ENCODE peak calls at places on chromosomes 4 and X, in four cellular contexts. I is fibroblast of mammary gland, H is BE2C, B is AG04449. P is an unnamed sample.

GRCh38 chr4:138919094-138919936 is 96.3 kb upstream of the NOCT start:
- DNase-seq in B (no peak), H (peak), I (peak), P (peak)

GRCh38 chr4:170875868-170876267 is 786.1 kb upstream of the AADAT start:
- DNase-seq in I (no peak), B (no peak), H (no peak), P (no peak)

GRCh38 chr4:37528161-37528560 is 158.0 kb downstream of the RELL1 start:
- DNase-seq in I (no peak), H (no peak), B (no peak), P (no peak)

GRCh38 chrX:67544281-67544680 is 460 bp downstream of the AR start:
- DNase-seq in B (no peak), I (peak), H (no peak), P (no peak)

GRCh38 chrX:619451-619811 is 11.2 kb upstream of the SHOX start:
- DNase-seq in B (no peak), H (no peak), I (no peak), P (no peak)

GRCh38 chr4:91198951-91199350 is 1071.8 kb downstream of the CCSER1 start:
- DNase-seq in I (no peak), B (no peak), H (no peak), P (no peak)

GRCh38 chrX:109656774-109657173 is 31.8 kb upstream of the KCNE5 start:
- DNase-seq in I (peak), H (no peak), B (no peak), P (no peak)

GRCh38 chr4:4841156-4841555 is 18.3 kb upstream of the MSX1 start:
- DNase-seq in I (no peak), B (no peak), H (no peak), P (no peak)

GRCh38 chrX:150506020-150506419 is 62.4 kb upstream of the MTM1 start:
- DNase-seq in H (no peak), I (no peak), B (no peak), P (no peak)

GRCh38 chr4:88963817-88964216 is 93.2 kb downstream of the FAM13A start:
- DNase-seq in H (no peak), I (peak), B (no peak), P (peak)

GRCh38 chr4:76772498-76773106 is 125.3 kb downstream of the SOWAHB start:
- DNase-seq in B (no peak), I (peak), H (no peak), P (peak)

GRCh38 chr4:28518781-28519180 is 1658.1 kb downstream of the STIM2 start:
- DNase-seq in I (peak), H (no peak), B (no peak), P (peak)

GRCh38 chr4:124907881-124908280 is 195.3 kb upstream of the ANKRD50 start:
- DNase-seq in B (peak), I (peak), H (no peak), P (peak)

GRCh38 chrX:20913760-20914159 is 460.5 kb upstream of the CNKSR2 start:
- DNase-seq in B (no peak), H (no peak), I (peak), P (no peak)

GRCh38 chr4:182111586-182111985 is 131.6 kb upstream of the TENM3 start:
- DNase-seq in H (no peak), B (no peak), I (no peak), P (no peak)

GRCh38 chrX:103861200-103861599 is 29.1 kb upstream of the RAB9B start:
- DNase-seq in I (no peak), H (no peak), B (no peak), P (no peak)

GRCh38 chrX:41912922-41913321 is 10.4 kb downstream of the CASK start:
- DNase-seq in I (no peak), B (no peak), H (no peak), P (no peak)

GRCh38 chr4:31461425-31461824 is 741.3 kb downstream of the PCDH7 start:
- DNase-seq in I (peak), H (no peak), B (no peak), P (no peak)

GRCh38 chr4:8856835-8857590 is 14.6 kb downstream of the HMX1 start:
- DNase-seq in I (no peak), H (no peak), B (no peak), P (no peak)

GRCh38 chr4:153346563-153346962 is 2.1 kb downstream of the MND1 start:
- DNase-seq in B (no peak), I (no peak), H (no peak), P (no peak)

GRCh38 chr4:153344131-153345010 is at the start of gene MND1:
- DNase-seq in B (no peak), I (peak), H (peak), P (peak)

GRCh38 chr4:153346031-153346430 is 1.5 kb downstream of the MND1 start:
- DNase-seq in H (no peak), I (no peak), B (no peak), P (no peak)

GRCh38 chr4:153347117-153347516 is 2.6 kb downstream of the MND1 start:
- DNase-seq in H (no peak), I (no peak), B (no peak), P (no peak)

DNA sequence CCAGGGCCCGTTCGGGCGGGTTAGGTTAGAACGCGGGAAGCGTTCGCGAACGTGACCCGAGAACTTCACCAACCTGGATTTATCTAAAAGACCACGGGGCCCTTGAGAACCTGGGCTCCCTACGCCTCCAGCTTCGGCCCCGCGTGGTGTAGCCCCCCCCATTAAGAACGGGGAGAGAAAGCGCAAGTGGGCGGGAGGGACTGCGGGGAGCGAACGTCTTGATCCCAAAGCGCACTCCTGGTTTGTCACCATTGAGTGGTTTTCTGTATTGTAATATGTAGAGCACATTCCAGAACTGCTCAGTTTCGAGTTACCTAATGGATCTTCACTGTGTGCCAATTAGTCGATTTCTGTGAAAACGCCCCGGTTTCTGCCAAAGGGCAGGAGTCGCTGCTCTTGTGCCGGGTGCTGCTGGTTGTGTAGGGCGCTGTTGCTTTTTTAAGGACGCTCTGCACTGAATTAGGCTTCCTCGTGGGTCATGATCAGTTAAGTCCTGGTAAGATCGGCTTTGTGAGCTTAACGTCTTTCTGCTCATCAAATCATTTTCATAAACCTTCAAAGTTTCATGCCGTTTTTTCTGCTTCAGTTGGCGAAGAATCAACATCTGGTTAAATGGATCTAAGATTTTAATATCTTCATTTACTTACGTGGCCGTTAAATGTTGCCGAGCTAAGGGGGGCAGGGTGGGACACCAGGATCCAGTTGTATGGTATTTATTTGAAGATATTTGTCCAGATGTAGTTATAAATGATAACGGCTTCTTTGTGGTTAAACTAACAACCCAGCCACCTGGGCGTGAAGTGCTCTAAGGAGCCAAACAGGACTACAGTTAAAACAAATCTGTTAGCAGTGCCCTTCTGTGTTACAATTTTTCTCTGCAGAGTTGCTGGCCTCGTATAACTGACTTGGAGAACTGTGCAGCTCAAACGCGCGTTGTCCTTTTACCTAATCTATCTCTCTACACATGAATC is 808 bp downstream of the MND1 start:
- DNase-seq in H (peak), B (no peak), I (peak), P (peak)
- TF ChIP-seq CTCF in H (peak), B (no peak), I (peak), P (no peak)

GRCh38 chr4:26048962-26049361 is 134.9 kb downstream of the SMIM20 start:
- DNase-seq in H (no peak), B (no peak), I (peak), P (no peak)

GRCh38 chr4:26048378-26048882 is 134.4 kb downstream of the SMIM20 start:
- DNase-seq in H (no peak), I (peak), B (peak), P (peak)

GRCh38 chr4:26049447-26049846 is 135.4 kb downstream of the SMIM20 start:
- DNase-seq in I (no peak), B (no peak), H (no peak), P (no peak)

GRCh38 chr4:26050212-26050643 is 136.2 kb downstream of the SMIM20 start:
- DNase-seq in H (no peak), I (no peak), B (no peak), P (no peak)

GRCh38 chr4:26047795-26048194 is 133.8 kb downstream of the SMIM20 start:
- DNase-seq in B (no peak), H (no peak), I (no peak), P (no peak)
- TF ChIP-seq CTCF in B (no peak), H (no peak), I (no peak), P (no peak)

GRCh38 chr4:176153124-176153523 is 42.3 kb downstream of the SPATA4 start:
- DNase-seq in I (no peak), H (no peak), B (no peak), P (no peak)

GRCh38 chr4:176149680-176150079 is 45.7 kb downstream of the SPATA4 start:
- DNase-seq in B (no peak), I (peak), H (no peak), P (peak)

GRCh38 chr4:176150704-176151103 is 44.7 kb downstream of the SPATA4 start:
- DNase-seq in I (no peak), B (no peak), H (no peak), P (no peak)

DNA sequence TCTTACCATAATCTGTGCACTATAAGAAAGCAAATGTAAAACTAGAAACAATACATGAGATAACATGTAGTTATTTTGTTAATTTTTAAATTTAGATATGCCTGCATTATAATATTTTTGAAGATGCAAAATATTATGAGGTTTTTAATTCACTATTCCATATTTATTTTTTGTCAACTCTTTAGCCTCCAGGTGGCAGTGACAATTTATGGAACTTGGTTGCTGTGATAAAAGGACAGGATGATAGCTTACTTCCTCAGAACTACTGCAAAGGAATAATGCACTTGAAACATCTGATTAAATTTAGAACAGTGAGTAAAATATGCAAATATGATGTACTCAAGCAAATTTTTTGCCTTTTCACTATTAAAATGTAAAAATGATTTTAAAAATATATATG is 45.1 kb downstream of the SPATA4 start:
- DNase-seq in H (no peak), B (no peak), I (peak), P (peak)
- TF ChIP-seq CTCF in H (peak), B (peak), I (peak), P (peak)

GRCh38 chr4:110587666-110588285 is 35.1 kb downstream of the PITX2 start:
- DNase-seq in I (no peak), B (no peak), H (no peak), P (no peak)

GRCh38 chr4:110586137-110586850 is 36.6 kb downstream of the PITX2 start:
- DNase-seq in I (peak), B (peak), H (no peak), P (peak)

GRCh38 chr4:110589297-110589696 is 33.6 kb downstream of the PITX2 start:
- DNase-seq in I (peak), B (no peak), H (no peak), P (peak)
- TF ChIP-seq CTCF in I (no peak), B (no peak), H (peak), P (peak)

DNA sequence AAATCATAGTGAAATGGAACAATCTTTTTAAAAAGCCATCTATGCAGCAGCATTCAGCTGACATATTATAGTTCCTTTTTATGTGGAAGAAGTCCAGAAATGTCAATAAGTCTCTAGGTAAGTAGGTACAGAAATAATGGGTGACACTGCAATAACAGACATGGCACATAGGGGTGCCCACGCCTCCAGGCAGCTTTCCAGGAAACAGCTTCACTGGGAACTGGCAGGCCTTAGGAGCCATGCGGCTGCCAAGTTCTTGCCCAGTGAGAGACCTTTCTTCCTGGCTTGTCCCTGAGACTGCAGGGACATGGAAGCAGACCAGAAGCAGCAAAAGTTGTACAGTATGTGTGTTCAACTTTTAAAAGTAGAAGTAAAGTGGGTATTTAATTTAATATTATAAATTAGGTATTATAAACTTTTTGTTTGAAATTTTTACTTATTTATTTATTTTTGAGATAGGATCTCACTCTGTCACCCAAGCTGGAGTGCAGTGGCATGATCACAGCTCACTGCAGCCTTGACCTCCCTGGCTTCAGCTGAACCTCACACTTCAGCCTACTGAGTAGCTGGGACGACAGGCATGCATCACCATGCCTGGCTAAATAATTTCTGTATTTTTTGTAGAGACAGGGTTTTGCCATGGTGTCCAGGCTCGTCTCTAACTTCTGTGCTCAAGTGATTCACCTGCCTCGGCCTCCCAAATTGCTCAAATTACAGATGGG is 12.1 kb upstream of the ETNPPL start:
- DNase-seq in H (no peak), B (no peak), I (no peak), P (no peak)
- TF ChIP-seq CTCF in H (no peak), B (no peak), I (no peak), P (no peak)

GRCh38 chrX:30327762-30328161 is 18.6 kb upstream of the NR0B1 start:
- DNase-seq in I (no peak), B (no peak), H (no peak), P (no peak)
- TF ChIP-seq CTCF in I (no peak), B (no peak), H (no peak), P (no peak)

DNA sequence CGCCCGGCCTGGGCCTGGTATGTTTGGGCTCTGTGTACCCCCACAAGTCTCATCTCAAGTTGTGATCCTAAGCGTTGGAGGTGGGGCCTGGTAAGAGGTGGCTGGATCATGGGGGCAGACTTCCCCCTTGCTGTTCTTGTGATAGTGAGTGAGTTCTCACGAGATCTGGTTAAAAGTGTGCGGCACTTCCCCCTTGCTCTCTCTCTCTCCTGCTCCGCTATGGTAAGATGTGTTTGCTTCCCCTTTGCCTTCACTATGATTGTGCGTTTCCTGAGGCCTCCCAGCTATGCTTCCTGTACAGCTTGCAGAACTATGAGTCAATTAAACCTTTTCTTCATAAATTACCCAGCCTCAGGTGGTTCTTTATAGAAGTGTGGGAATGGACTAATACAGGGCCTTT is 53.0 kb downstream of the CHST7 start:
- DNase-seq in H (no peak), I (no peak), B (no peak), P (no peak)
- TF ChIP-seq CTCF in H (no peak), I (no peak), B (no peak), P (no peak)

DNA sequence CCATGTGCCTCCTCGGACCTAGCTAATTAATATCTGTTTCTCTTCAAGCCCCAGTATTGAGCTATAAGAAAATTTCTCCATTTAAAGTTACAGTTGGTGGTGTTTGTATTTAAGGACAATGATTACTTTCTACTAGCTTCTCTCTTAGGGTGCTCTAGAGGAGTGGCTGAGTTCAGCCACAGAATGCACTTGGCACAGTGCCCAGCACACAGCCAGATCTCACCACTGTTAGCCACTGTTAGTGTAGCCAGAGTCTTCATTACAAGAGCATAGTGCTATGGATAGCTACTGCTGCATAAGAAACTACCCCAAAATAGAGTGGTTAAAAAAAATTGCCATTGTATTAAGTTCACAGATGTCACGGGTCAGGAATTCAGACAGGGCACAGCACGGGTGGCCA is 421.3 kb downstream of the BCOR start:
- DNase-seq in B (no peak), I (no peak), H (no peak), P (no peak)
- TF ChIP-seq CTCF in B (no peak), I (no peak), H (no peak), P (no peak)